ENCODE peak calls at places on chromosomes 12 and 14, in nine cellular contexts. I is GM06990, R is gastrocnemius medialis, X is WERI-Rb-1, L is heart right ventricle, P is HCT116, A is fibroblast of pulmonary artery, F is hepatocyte, D is foreskin fibroblast. Z is an unnamed sample.

GRCh38 chr14:72700338-72701231 is 193.3 kb downstream of the DPF3 start:
- DNase-seq in F (no peak), P (no peak), D (peak; percentile 39), A (no peak), I (no peak), L (no peak), R (no peak), X (no peak), Z (no peak)

GRCh38 chr12:117139025-117139717 is 40.0 kb upstream of the TESC start:
- DNase-seq in A (no peak), R (no peak), I (no peak), L (no peak), D (no peak), X (no peak), F (no peak), P (no peak), Z (no peak)

GRCh38 chr14:39576726-39577125 is 144.5 kb upstream of the FBXO33 start:
- DNase-seq in F (no peak), D (no peak), L (no peak), X (no peak), P (no peak), R (no peak), I (no peak), A (no peak), Z (peak; percentile 74)

GRCh38 chr14:38079886-38080285 is 127.8 kb upstream of the SSTR1 start:
- DNase-seq in R (no peak), D (no peak), X (no peak), L (no peak), P (no peak), I (no peak), F (no peak), A (no peak), Z (no peak)

GRCh38 chr14:21136024-21136423 is 19.8 kb downstream of the OR5AU1 start:
- DNase-seq in X (no peak), D (peak; percentile 18), L (no peak), I (no peak), R (no peak), A (peak; percentile 33), P (peak; percentile 3), F (no peak), Z (peak; percentile 11)

GRCh38 chr12:96497800-96498199 is 8.4 kb downstream of the CFAP54 start:
- DNase-seq in A (peak; percentile 38), I (no peak), D (no peak), L (no peak), R (no peak), F (no peak), P (no peak), X (no peak), Z (no peak)

GRCh38 chr12:14982562-14982961 is 9.7 kb downstream of the PDE6H start:
- DNase-seq in L (no peak), I (no peak), R (no peak), A (peak; percentile 52), X (no peak), F (no peak), P (no peak), D (no peak), Z (no peak)

GRCh38 chr14:41605550-41606248 is 977 bp upstream of the LRFN5 start:
- DNase-seq in X (no peak), A (peak; percentile 67), R (no peak), I (no peak), F (peak; percentile 56), D (peak; percentile 57), P (no peak), L (no peak), Z (peak; percentile 60)

GRCh38 chr12:113359939-113360748 is 1.8 kb downstream of the PLBD2 start:
- DNase-seq in I (no peak), R (no peak), X (no peak), L (no peak), A (no peak), D (peak; percentile 49), P (no peak), F (no peak), Z (no peak)

GRCh38 chr12:90808568-90808967 is 146.4 kb downstream of the CCER1 start:
- DNase-seq in L (no peak), R (no peak), D (no peak), F (no peak), I (no peak), A (no peak), P (no peak), X (no peak), Z (no peak)

GRCh38 chr14:37172024-37172869 is at the start of gene SLC25A21:
- DNase-seq in F (peak; percentile 83), D (peak; percentile 92), I (peak; percentile 31), R (peak; percentile 34), P (peak; percentile 71), L (peak; percentile 69), A (peak; percentile 84), X (peak; percentile 37), Z (peak; percentile 89)

GRCh38 chr14:104210548-104211195 is 72.3 kb downstream of the KIF26A start:
- DNase-seq in F (no peak), R (no peak), A (no peak), L (no peak), P (no peak), D (no peak), X (no peak), I (no peak), Z (no peak)

GRCh38 chr12:109621864-109622485 is 48.4 kb downstream of the MVK start:
- DNase-seq in L (no peak), P (no peak), F (no peak), X (no peak), A (no peak), I (no peak), D (no peak), R (no peak), Z (no peak)

GRCh38 chr14:53953828-53954550 is 2.6 kb downstream of the BMP4 start:
- DNase-seq in A (peak; percentile 39), D (peak; percentile 84), X (no peak), R (no peak), L (peak; percentile 41), I (peak; percentile 26), F (peak; percentile 74), P (no peak), Z (peak; percentile 57)

DNA sequence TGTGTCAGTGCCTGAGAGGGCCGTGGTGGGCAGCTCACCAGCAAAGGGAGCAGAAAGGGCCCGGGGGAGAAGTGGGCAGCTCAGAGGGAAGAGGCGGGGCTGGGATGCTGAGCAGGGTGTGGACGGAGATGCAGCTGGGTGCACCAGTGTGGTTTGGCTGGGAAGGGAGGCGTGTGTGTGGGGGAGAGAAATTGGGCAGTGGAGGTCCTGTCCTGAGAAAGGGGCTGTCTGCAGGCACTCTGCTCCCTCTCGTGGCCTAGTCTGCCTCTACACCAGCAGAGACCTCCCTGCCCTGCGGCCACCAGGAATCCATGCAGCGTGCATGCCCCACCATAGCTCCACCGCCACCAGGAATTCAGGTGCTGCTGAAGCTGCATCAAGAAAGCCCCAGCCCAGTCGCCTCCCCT is 6.4 kb downstream of the TMEM121 start:
- DNase-seq in I (no peak), R (no peak), A (peak; percentile 38), F (peak; percentile 4), P (no peak), D (peak; percentile 40), X (peak; percentile 65), L (no peak), Z (no peak)
- TF ChIP-seq CTCF in I (peak; percentile 68), R (no peak), A (peak; percentile 52), F (no peak), P (peak; percentile 8), D (peak; percentile 22), X (peak; percentile 87), L (peak; percentile 34), Z (peak; percentile 49)

DNA sequence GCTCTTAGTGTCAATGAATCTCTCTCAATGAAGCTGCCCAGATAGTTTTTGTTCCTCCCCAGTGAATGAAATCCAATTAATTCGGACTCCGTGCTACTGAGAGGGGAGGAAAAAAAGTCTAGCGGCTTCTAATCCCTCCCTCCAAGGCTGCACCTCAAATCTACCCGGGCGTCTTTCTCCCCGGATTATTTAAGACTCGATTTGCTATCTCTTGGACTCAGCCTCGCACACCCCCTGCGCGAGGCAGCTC is 134 bp downstream of the DUSP6 start:
- DNase-seq in D (no peak), L (no peak), P (no peak), A (no peak), I (no peak), F (no peak), X (no peak), R (no peak), Z (no peak)
- H3K4me3 ChIP-seq in D (peak overlapping the region; percentile 85), L (peak overlapping the region; percentile 67), P (peak overlapping the region; percentile 94), A (peak overlapping the region; percentile 98), I (peak overlapping the region; percentile 48), F (peak overlapping the region; percentile 37), X (peak overlapping the region; percentile 77), R (peak overlapping the region; percentile 71), Z (peak overlapping the region; percentile 88)

GRCh38 chr12:29517265-29517664 is 19.8 kb upstream of the OVCH1 start:
- DNase-seq in I (no peak), D (no peak), L (no peak), X (peak; percentile 35), P (no peak), R (no peak), A (no peak), F (peak; percentile 12), Z (no peak)
- TF ChIP-seq CTCF in I (peak; percentile 9), D (no peak), L (no peak), X (peak; percentile 24), P (peak; percentile 42), R (no peak), A (no peak), F (peak; percentile 27), Z (no peak)

GRCh38 chr14:74356892-74357575 is 8.8 kb downstream of the VRTN start:
- DNase-seq in D (no peak), I (no peak), A (no peak), R (no peak), X (no peak), P (no peak), L (no peak), F (no peak), Z (no peak)

GRCh38 chr14:74357585-74357984 is 9.3 kb downstream of the VRTN start:
- DNase-seq in X (no peak), R (no peak), F (no peak), D (no peak), L (no peak), A (no peak), P (no peak), I (no peak), Z (no peak)

GRCh38 chr14:74360163-74360562 is 11.9 kb downstream of the VRTN start:
- DNase-seq in F (no peak), D (no peak), R (no peak), X (no peak), A (no peak), L (no peak), I (no peak), P (no peak), Z (no peak)

GRCh38 chr14:74362361-74362915 is 14.2 kb downstream of the VRTN start:
- DNase-seq in L (peak; percentile 76), A (peak; percentile 85), D (peak; percentile 88), R (peak; percentile 56), X (peak; percentile 85), P (peak; percentile 41), F (peak; percentile 87), I (no peak), Z (peak; percentile 48)

DNA sequence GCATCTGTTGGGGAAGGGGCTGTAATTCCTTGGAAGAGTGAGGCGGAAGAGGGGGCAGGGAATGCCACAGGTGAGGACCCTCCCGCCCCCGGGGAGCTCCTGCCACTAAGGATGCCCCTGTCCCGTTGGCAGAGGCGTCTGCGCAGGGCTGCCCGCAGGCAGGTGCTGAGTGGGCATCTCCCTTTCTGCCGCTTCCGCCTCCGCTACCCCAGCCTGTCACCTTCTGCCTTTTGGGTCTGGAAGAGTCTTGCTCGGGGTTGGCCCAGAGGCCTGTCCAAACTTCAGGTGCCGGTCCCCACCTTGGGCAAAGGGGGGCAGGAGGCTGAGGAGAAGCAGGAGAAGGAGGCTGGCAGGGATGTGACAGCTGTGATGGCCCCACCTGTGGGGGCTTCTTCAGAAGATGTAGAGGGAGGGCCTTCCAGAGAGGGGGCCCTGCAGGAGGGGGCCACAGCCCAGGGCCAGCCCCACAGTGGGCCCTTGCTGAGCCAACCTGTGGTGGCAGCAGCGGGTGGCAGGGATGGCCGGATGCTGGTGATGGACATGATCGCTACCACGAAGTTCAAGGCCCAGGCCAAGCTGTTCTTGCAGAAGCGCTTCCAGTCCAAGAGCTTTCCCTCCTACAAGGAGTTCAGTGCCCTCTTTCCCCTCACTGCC is 10.0 kb downstream of the VRTN start:
- DNase-seq in F (no peak), D (no peak), R (no peak), I (no peak), P (no peak), L (no peak), A (no peak), X (no peak), Z (no peak)
- H3K4me3 ChIP-seq in F (no peak overlapping the region), D (no peak overlapping the region), R (no peak overlapping the region), I (no peak overlapping the region), P (no peak overlapping the region), L (no peak overlapping the region), A (no peak overlapping the region), X (no peak overlapping the region), Z (no peak overlapping the region)

Z was measured in astrocyte of the spinal cord.